ENCODE peak calls at places on chromosomes 2 and 18, in ten cellular contexts. Q is body of pancreas, J is neural progenitor cell, D is GM23338, Y is left ventricle myocardium inferior, G is prostate gland, Z is ovary, B is sigmoid colon, K is IMR-90, F is uterus. C is an unnamed sample. For H3K36me3 and H3K4me1, the result is how much of the 10 kb centered on the place peaks cover.

GRCh38 chr18:79496978-79497637 is 101.4 kb downstream of the NFATC1 start:
- DNase-seq in K (peak), J (no peak), D (no peak), Q (peak), Y (peak), G (no peak), B (peak), F (peak), Z (peak), C (no peak)

GRCh38 chr2:149743842-149744468 is 156.4 kb upstream of the MMADHC start:
- DNase-seq in K (peak), D (no peak), F (no peak), B (no peak), Z (no peak), J (no peak), Y (no peak), Q (no peak), G (no peak), C (no peak)

GRCh38 chr2:67515538-67515937 is 118.4 kb downstream of the ETAA1 start:
- DNase-seq in Z (no peak), K (no peak), G (no peak), B (no peak), F (no peak), J (no peak), Y (no peak), D (no peak), Q (no peak), C (no peak)

GRCh38 chr2:8003462-8004075 is 678.3 kb upstream of the ID2 start:
- DNase-seq in Y (peak), Q (peak), D (no peak), G (peak), J (no peak), K (peak), Z (peak), B (peak), F (peak), C (no peak)

GRCh38 chr18:26981373-26982082 is 116.0 kb upstream of the AQP4 start:
- DNase-seq in Q (no peak), F (no peak), D (no peak), Z (no peak), Y (no peak), G (no peak), B (no peak), K (no peak), J (no peak), C (no peak)

GRCh38 chr2:39000552-39000951 is 110.9 kb downstream of the ARHGEF33 start:
- DNase-seq in F (no peak), Y (no peak), K (no peak), Z (no peak), Q (no peak), B (no peak), G (no peak), J (no peak), D (no peak), C (no peak)

GRCh38 chr2:132547089-132547687 is 122.8 kb downstream of the LYPD1 start:
- DNase-seq in B (peak), F (peak), Q (peak), D (peak), Y (peak), K (peak), J (peak), Z (peak), G (peak), C (peak)

GRCh38 chr18:71995895-71996443 is 548.2 kb downstream of the CBLN2 start:
- DNase-seq in J (no peak), Z (no peak), G (no peak), Y (no peak), K (no peak), F (no peak), Q (no peak), B (no peak), D (no peak), C (no peak)

GRCh38 chr2:154402138-154402714 is 296.3 kb upstream of the KCNJ3 start:
- DNase-seq in K (peak), Z (no peak), G (no peak), B (no peak), F (no peak), Q (no peak), J (peak), D (peak), Y (no peak), C (no peak)

GRCh38 chr2:85243101-85244072 is 84.4 kb downstream of the TGOLN2 start:
- DNase-seq in D (peak), Y (peak), J (peak), G (no peak), F (no peak), K (no peak), B (peak), Q (peak), Z (no peak), C (peak)

GRCh38 chr2:233331536-233331935 is 22.8 kb upstream of the DGKD start:
- DNase-seq in F (peak), K (no peak), B (peak), Y (peak), G (peak), Z (peak), Q (peak), J (no peak), D (no peak), C (no peak)

DNA sequence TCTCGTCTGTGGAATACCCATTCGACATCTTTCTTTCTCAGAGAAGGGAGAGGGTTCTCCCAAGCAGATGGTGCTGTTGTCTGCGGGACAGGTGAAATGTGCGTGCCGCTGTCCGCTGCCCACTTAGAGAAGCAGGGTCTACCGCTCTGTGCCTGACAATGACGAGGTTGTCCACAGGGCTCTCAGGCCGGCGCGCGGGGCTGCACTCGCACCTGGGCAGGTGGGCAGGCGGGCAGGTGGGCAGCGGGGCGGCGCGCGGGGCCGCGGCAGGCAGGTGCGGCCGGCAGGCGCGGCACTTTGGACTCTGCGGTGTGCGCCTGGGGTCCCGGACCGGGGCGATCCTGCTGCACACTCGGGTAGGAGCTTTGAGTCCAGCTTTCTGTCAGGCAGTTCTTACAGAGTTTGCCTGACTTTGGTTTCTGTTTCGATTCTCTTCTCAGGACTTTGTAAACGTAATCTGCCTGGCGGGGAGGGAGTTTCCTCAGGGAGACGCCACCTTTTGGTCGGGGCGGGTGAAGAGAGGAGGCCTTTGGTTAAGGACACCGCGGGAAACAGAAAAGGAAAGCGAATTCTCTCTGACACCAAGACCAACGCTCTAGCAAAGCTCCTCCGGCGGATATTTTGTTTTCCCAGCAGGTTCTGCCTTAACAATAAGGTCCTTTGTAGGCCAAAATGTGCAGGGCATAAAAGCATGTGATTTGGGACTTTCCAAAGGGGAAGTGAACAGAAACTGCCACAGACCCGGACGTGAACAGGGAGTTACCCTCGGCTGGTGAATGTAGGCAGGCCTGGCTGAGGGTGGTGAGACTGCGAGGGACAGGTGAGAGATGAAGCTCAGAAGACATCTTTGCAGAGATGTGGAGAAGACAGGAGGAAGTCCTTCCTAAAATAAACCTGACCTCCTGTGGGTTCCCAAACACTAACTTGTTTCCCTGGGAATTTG is at the start of gene IFIH1:
- DNase-seq in B (peak), J (peak), K (peak), Z (peak), F (peak), Y (peak), G (peak), D (peak), Q (peak), C (peak)
- TF ChIP-seq CTCF in B (no peak), J (peak), K (peak), Z (no peak), F (peak), Y (peak), G (peak), D (peak), Q (no peak), C (peak)

GRCh38 chr2:74089816-74090745 is 57.6 kb downstream of the BOLA3 start:
- DNase-seq in K (no peak), B (no peak), Y (no peak), J (no peak), F (no peak), Q (no peak), G (no peak), D (no peak), Z (no peak), C (no peak)
- H3K36me3 ChIP-seq in K (half or more), B (half or more), Y (half or more), J (under half), F (under half), Q (under half), G (under half), D (under half), Z (under half), C (under half)

GRCh38 chr2:237636578-237636977 is 9.2 kb downstream of the LRRFIP1 start:
- DNase-seq in Q (no peak), J (no peak), Z (no peak), G (no peak), B (no peak), K (no peak), F (no peak), D (no peak), Y (no peak), C (no peak)
- H3K4me1 ChIP-seq in Q (under half), J (under half), Z (under half), G (under half), B (under half), K (under half), F (under half), D (under half), Y (half or more), C (under half)

GRCh38 chr2:189012373-189012772 is 38.2 kb downstream of the COL3A1 start:
- DNase-seq in Z (no peak), G (no peak), K (no peak), D (no peak), F (no peak), Y (no peak), J (no peak), B (no peak), Q (no peak), C (no peak)

GRCh38 chr2:189015378-189015777 is 41.2 kb downstream of the COL3A1 start:
- DNase-seq in Z (no peak), D (peak), J (peak), K (no peak), B (no peak), G (no peak), Y (no peak), Q (no peak), F (no peak), C (no peak)

GRCh38 chr2:189014426-189015138 is 40.4 kb downstream of the COL3A1 start:
- DNase-seq in F (no peak), G (no peak), B (no peak), Y (no peak), Z (no peak), Q (no peak), D (no peak), J (no peak), K (peak), C (no peak)

GRCh38 chr2:189013047-189013446 is 38.9 kb downstream of the COL3A1 start:
- DNase-seq in Z (no peak), Y (no peak), Q (no peak), D (no peak), K (peak), B (no peak), G (no peak), J (no peak), F (no peak), C (no peak)

DNA sequence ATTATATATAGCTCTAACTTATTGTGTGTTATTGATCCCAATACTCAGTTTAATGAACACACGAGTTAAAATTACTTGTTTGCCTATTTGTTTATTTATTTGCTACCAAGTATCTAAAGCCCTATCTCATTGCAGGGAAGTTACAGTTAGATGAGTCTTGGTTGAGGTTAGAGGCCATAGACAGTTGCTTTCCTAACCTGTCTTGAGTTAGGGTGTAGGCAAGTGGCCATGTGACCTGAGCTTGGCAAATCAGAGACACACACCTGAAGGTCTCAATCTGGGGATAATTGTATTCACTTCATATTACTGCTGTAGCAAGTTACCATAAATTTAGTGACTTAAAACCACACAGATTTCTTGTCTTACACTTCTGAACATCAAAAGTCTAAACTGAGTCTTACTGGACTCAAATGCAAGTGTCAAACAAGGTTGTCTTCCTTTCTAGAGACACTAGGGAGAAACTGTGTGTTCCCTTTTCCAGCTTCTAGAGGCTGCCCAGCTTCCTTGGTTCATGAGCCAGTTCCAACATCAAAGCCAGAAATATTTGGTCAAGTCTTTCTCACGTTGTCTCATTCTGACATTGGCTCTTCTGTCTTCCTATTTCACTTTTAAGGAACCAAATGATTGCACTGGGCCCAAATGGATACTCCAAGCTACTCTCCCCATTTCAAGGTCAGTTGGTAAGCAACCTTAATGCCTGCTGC is 39.7 kb downstream of the COL3A1 start:
- DNase-seq in F (no peak), G (no peak), B (no peak), Q (no peak), Z (no peak), D (no peak), K (peak), J (no peak), Y (no peak), C (no peak)
- TF ChIP-seq CTCF in F (no peak), G (no peak), B (no peak), Q (no peak), Z (no peak), D (no peak), K (no peak), J (no peak), Y (no peak), C (no peak)